ENCODE peak calls at places on chromosomes 16 and 17, in ten cellular contexts. Q, L, G, Y, K, Z, P, W, X and S are unnamed samples. For H3K9me3, the result is how much of the 10 kb centered on the place peaks cover.

GRCh38 chr16:85396879-85397871 is 215.9 kb upstream of the GSE1 start:
- DNase-seq in Q (no peak), L (no peak), G (peak), Y (peak), K (no peak), Z (peak), P (no peak), W (no peak), X (no peak), S (no peak)

GRCh38 chr16:59783191-59783590 is 1049.1 kb upstream of the GOT2 start:
- DNase-seq in Q (no peak), L (no peak), G (no peak), Y (no peak), K (no peak), Z (no peak), P (no peak), W (no peak), X (peak), S (no peak)

GRCh38 chr17:28737770-28738679 is 5.8 kb upstream of the TRAF4 start:
- DNase-seq in Q (no peak), L (no peak), G (peak), Y (no peak), K (no peak), Z (no peak), P (no peak), W (no peak), X (no peak), S (no peak)

GRCh38 chr17:21539146-21539545 is 153.2 kb upstream of the KCNJ18 start:
- DNase-seq in Q (no peak), L (no peak), G (no peak), Y (no peak), K (no peak), Z (no peak), P (no peak), W (no peak), X (peak), S (no peak)

GRCh38 chr17:75763269-75763607 is 1.8 kb downstream of the GALK1 start:
- DNase-seq in Q (no peak), L (no peak), G (no peak), Y (no peak), K (no peak), Z (no peak), P (no peak), W (no peak), X (no peak), S (no peak)

GRCh38 chr17:7632492-7632894 is 2.6 kb downstream of the SHBG start:
- DNase-seq in Q (peak), L (no peak), G (peak), Y (no peak), K (peak), Z (peak), P (no peak), W (peak), X (peak), S (peak)

GRCh38 chr17:17384961-17385360 is 81.8 kb downstream of the NT5M start:
- DNase-seq in Q (no peak), L (no peak), G (no peak), Y (no peak), K (no peak), Z (no peak), P (no peak), W (no peak), X (no peak), S (no peak)

GRCh38 chr17:42016411-42016831 is 818 bp downstream of the DNAJC7 start:
- DNase-seq in Q (peak), L (no peak), G (peak), Y (peak), K (peak), Z (peak), P (no peak), W (no peak), X (peak), S (peak)

GRCh38 chr16:11674818-11675560 is 6.7 kb downstream of the SNN start:
- DNase-seq in Q (no peak), L (no peak), G (no peak), Y (peak), K (peak), Z (no peak), P (no peak), W (no peak), X (peak), S (peak)

GRCh38 chr16:57993452-57993851 is 7.0 kb downstream of the ZNF319 start:
- DNase-seq in Q (no peak), L (no peak), G (no peak), Y (no peak), K (no peak), Z (no peak), P (no peak), W (no peak), X (peak), S (no peak)

GRCh38 chr16:5604770-5605169 is 507.2 kb upstream of the EEF2KMT start:
- DNase-seq in Q (peak), L (peak), G (peak), Y (peak), K (peak), Z (peak), P (no peak), W (peak), X (no peak), S (peak)

GRCh38 chr17:38440614-38441397 is 12.5 kb downstream of the ARHGAP23 start:
- DNase-seq in Q (peak), L (no peak), G (no peak), Y (no peak), K (no peak), Z (no peak), P (no peak), W (no peak), X (no peak), S (peak)

GRCh38 chr16:86016201-86016965 is 117.4 kb downstream of the IRF8 start:
- DNase-seq in Q (peak), L (peak), G (peak), Y (peak), K (peak), Z (peak), P (no peak), W (peak), X (peak), S (peak)

DNA sequence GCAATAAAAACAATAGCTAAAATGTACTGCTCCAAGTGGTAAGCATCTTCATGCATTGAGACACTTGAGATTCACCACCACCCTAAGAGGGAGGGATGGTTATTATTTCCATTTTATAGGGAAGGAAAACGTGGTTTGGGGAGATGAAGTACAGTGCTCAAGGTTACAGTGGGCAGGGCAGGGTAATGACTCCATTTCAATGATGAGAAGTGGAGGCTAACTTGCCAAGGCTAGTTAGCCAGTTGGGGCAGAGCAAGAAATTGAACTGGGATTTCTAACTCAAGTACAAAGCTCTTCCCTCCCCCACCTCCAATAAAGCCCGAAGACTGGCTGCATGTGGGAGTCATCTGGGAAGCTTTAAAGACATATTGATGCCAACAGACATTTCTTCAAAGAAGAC is 6.3 kb upstream of the SPACA3 start:
- DNase-seq in Q (no peak), L (no peak), G (no peak), Y (no peak), K (no peak), Z (no peak), P (no peak), W (no peak), X (no peak), S (no peak)
- H3K9me3 ChIP-seq in Q (under half), L (under half), G (under half), Y (under half), K (under half), Z (half or more), P (under half), W (under half), X (under half), S (under half)

GRCh38 chr16:35931722-35932121 is 2472.3 kb downstream of the TP53TG3F start:
- DNase-seq in Q (no peak), L (no peak), G (no peak), Y (no peak), K (no peak), Z (no peak), P (no peak), W (no peak), X (no peak), S (no peak)
- H3K9me3 ChIP-seq in Q (half or more), L (under half), G (under half), Y (under half), K (under half), Z (under half), P (under half), W (under half), X (under half), S (under half)

GRCh38 chr16:35176449-35176848 is 1717.0 kb downstream of the TP53TG3F start:
- DNase-seq in Q (no peak), L (no peak), G (no peak), Y (no peak), K (no peak), Z (no peak), P (no peak), W (no peak), X (no peak), S (no peak)
- H3K9me3 ChIP-seq in Q (under half), L (under half), G (under half), Y (under half), K (under half), Z (under half), P (under half), W (under half), X (under half), S (under half)

GRCh38 chr17:22692066-22692800 is 999.9 kb downstream of the KCNJ18 start:
- DNase-seq in Q (no peak), L (no peak), G (no peak), Y (no peak), K (no peak), Z (no peak), P (no peak), W (no peak), X (no peak), S (no peak)
- H3K9me3 ChIP-seq in Q (under half), L (under half), G (under half), Y (under half), K (under half), Z (under half), P (under half), W (under half), X (under half), S (under half)

GRCh38 chr17:22707626-22708025 is 1015.3 kb downstream of the KCNJ18 start:
- DNase-seq in Q (no peak), L (no peak), G (no peak), Y (no peak), K (no peak), Z (no peak), P (no peak), W (no peak), X (no peak), S (no peak)
- H3K9me3 ChIP-seq in Q (under half), L (under half), G (under half), Y (under half), K (under half), Z (under half), P (under half), W (under half), X (under half), S (under half)